ENCODE peak calls at places on chromosomes 11 and 22, in six cellular contexts. S, Z, V, O, N and L are unnamed samples.

GRCh38 chr22:24938741-24939341 is 7.7 kb downstream of the LHFPL7 start:
- DNase-seq in N (peak; percentile 25), S (peak; percentile 76), V (peak; percentile 32), Z (no peak), O (no peak), L (peak; percentile 42)

GRCh38 chr22:45768490-45768889 is 96.9 kb downstream of the ATXN10 start:
- DNase-seq in O (no peak), S (no peak), N (no peak), V (no peak), Z (no peak), L (no peak)

GRCh38 chr11:70928854-70929598 is 323.4 kb downstream of the SHANK2 start:
- DNase-seq in N (no peak), O (no peak), S (no peak), Z (no peak), V (no peak), L (no peak)

GRCh38 chr11:26599421-26599820 is 27.4 kb upstream of the MUC15 start:
- DNase-seq in S (no peak), Z (no peak), N (no peak), O (no peak), V (no peak), L (peak; percentile 4)

GRCh38 chr22:32880906-32881596 is 79.5 kb downstream of the TIMP3 start:
- DNase-seq in N (peak; percentile 73), Z (peak; percentile 65), V (no peak), S (peak; percentile 89), O (peak; percentile 93), L (peak; percentile 95)

GRCh38 chr11:133835258-133836075 is 9.8 kb downstream of the SPATA19 start:
- DNase-seq in N (peak; percentile 4), S (peak; percentile 79), V (peak; percentile 16), O (peak; percentile 50), Z (peak; percentile 56), L (no peak)

GRCh38 chr11:99069831-99070444 is 49.2 kb downstream of the CNTN5 start:
- DNase-seq in S (no peak), V (no peak), Z (no peak), O (no peak), N (no peak), L (no peak)

GRCh38 chr22:24951942-24952836 is at the start of gene KIAA1671:
- DNase-seq in O (peak; percentile 89), N (peak; percentile 27), Z (peak; percentile 96), S (peak; percentile 99), V (peak; percentile 85), L (no peak)

GRCh38 chr11:128551641-128552335 is 35.6 kb downstream of the ETS1 start:
- DNase-seq in S (no peak), V (no peak), O (no peak), Z (no peak), N (no peak), L (no peak)

GRCh38 chr11:5197538-5197937 is 2.9 kb downstream of the OR51V1 start:
- DNase-seq in N (peak; percentile 75), Z (no peak), S (no peak), V (no peak), O (no peak), L (no peak)

GRCh38 chr11:76148941-76149613 is 57.2 kb downstream of the WNT11 start:
- DNase-seq in Z (no peak), O (no peak), S (no peak), N (no peak), V (no peak), L (no peak)

GRCh38 chr11:8333431-8334401 is 70.0 kb upstream of the LMO1 start:
- DNase-seq in O (no peak), Z (no peak), N (no peak), V (no peak), S (no peak), L (no peak)

GRCh38 chr11:74902342-74902741 is 46.5 kb downstream of the XRRA1 start:
- DNase-seq in Z (no peak), N (no peak), O (no peak), V (no peak), S (no peak), L (no peak)

GRCh38 chr11:109421981-109422590 is at the start of gene C11orf87:
- DNase-seq in O (no peak), N (no peak), Z (no peak), V (no peak), S (peak; percentile 66), L (no peak)

GRCh38 chr11:83785942-83786341 is 499.8 kb upstream of the CCDC90B start:
- DNase-seq in V (no peak), Z (no peak), N (no peak), S (peak; percentile 47), O (no peak), L (no peak)

GRCh38 chr11:17504330-17505107 is 27.9 kb upstream of the ABCC8 start:
- DNase-seq in O (peak; percentile 77), Z (peak; percentile 82), S (peak; percentile 88), N (peak; percentile 57), V (peak; percentile 72), L (peak; percentile 86)

GRCh38 chr22:24066260-24066659 is 55.2 kb downstream of the CABIN1 start:
- DNase-seq in V (no peak), S (no peak), Z (peak; percentile 53), O (peak; percentile 71), N (no peak), L (no peak)

GRCh38 chr11:65814131-65814959 is 19.4 kb upstream of the SNX32 start:
- DNase-seq in O (peak; percentile 37), S (no peak), Z (no peak), N (peak; percentile 28), V (no peak), L (peak; percentile 30)

GRCh38 chr11:60924110-60924905 is at the start of gene TMEM132A:
- DNase-seq in V (no peak), Z (peak; percentile 77), S (peak; percentile 99), N (peak; percentile 68), O (peak; percentile 73), L (peak; percentile 81)

GRCh38 chr11:65538915-65539374 is 14.1 kb downstream of the SCYL1 start:
- DNase-seq in V (no peak), Z (no peak), O (no peak), S (no peak), N (no peak), L (no peak)

GRCh38 chr11:112871909-112872511 is 89.2 kb upstream of the NCAM1 start:
- DNase-seq in Z (no peak), O (no peak), S (no peak), V (no peak), N (no peak), L (peak; percentile 40)

GRCh38 chr22:35418088-35418487 is 18.1 kb downstream of the MCM5 start:
- DNase-seq in Z (no peak), N (peak; percentile 57), V (no peak), O (no peak), S (no peak), L (no peak)

GRCh38 chr11:108062336-108062735 is 53.6 kb downstream of the CUL5 start:
- DNase-seq in V (no peak), O (no peak), S (no peak), N (no peak), Z (no peak), L (no peak)

GRCh38 chr22:40128989-40129388 is 48.7 kb upstream of the TNRC6B start:
- DNase-seq in N (no peak), O (no peak), V (no peak), Z (no peak), S (no peak), L (peak; percentile 33)

GRCh38 chr11:119683783-119684182 is 45.2 kb downstream of the NECTIN1 start:
- DNase-seq in N (no peak), V (peak; percentile 21), Z (no peak), S (no peak), O (no peak), L (no peak)

GRCh38 chr11:44788536-44789227 is 61.9 kb downstream of the TSPAN18 start:
- DNase-seq in Z (no peak), V (no peak), N (peak; percentile 49), O (no peak), S (no peak), L (peak; percentile 66)

GRCh38 chr11:60925685-60926267 is 1.5 kb downstream of the TMEM132A start:
- DNase-seq in N (peak; percentile 89), Z (no peak), O (no peak), S (peak; percentile 34), V (no peak), L (no peak)

GRCh38 chr11:303359-303758 is 4.0 kb upstream of the IFITM5 start:
- DNase-seq in O (no peak), N (no peak), Z (no peak), V (no peak), S (no peak), L (no peak)

DNA sequence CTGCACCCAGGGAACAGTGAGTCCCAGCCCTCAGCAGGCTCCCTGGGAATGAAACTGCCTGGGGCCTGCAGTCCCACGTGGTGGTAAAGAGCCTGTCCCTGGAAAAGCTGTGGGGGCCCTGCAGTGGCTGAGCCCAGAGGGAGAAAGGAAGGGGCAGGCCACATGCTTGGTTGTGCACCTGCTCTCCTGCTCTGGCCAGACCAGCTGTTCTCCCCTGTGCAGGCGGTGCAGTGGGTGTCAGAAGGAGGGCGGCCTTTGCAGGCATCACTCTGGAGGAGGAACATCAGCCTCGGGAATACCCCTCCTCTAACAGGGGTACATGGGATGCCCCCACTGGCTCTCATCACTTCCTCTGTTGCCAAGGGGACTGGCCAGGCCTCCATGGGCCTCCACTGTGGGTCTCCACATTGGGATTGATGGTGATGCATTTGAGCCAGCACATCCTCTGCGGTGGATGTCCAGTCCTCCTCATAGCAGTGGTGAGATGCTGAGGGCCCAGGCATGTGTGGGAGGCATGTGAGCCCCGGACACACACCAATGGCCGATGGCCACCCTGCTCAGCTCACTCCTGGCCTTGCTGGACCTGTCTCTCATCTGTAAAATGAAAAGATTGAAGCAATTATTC is 690.3 kb downstream of the BRD1 start:
- DNase-seq in N (no peak), Z (no peak), O (no peak), S (no peak), V (no peak), L (peak; percentile 28)
- H3K9me3 ChIP-seq in N (peaks cover 42% of the 10 kb centered on the region), Z (no peaks in the 10 kb centered on the region), O (no peaks in the 10 kb centered on the region), S (no peaks in the 10 kb centered on the region), V (no peaks in the 10 kb centered on the region), L (no peaks in the 10 kb centered on the region)

GRCh38 chr11:69291459-69292110 is 2.4 kb upstream of the MYEOV start:
- DNase-seq in S (no peak), Z (no peak), V (no peak), N (no peak), O (no peak), L (no peak)
- H3K4me1 ChIP-seq in S (peaks cover 1% of the 10 kb centered on the region), Z (no peaks in the 10 kb centered on the region), V (peaks cover 28% of the 10 kb centered on the region), N (peaks cover 5% of the 10 kb centered on the region), O (peaks cover 9% of the 10 kb centered on the region), L (peaks cover 16% of the 10 kb centered on the region)

GRCh38 chr22:47674600-47674999 is 912.1 kb downstream of the TBC1D22A start:
- DNase-seq in V (no peak), N (no peak), S (no peak), Z (no peak), O (no peak), L (no peak)
- H3K9me3 ChIP-seq in V (no peaks in the 10 kb centered on the region), N (peaks cover 43% of the 10 kb centered on the region), S (no peaks in the 10 kb centered on the region), Z (no peaks in the 10 kb centered on the region), O (no peaks in the 10 kb centered on the region), L (no peaks in the 10 kb centered on the region)

DNA sequence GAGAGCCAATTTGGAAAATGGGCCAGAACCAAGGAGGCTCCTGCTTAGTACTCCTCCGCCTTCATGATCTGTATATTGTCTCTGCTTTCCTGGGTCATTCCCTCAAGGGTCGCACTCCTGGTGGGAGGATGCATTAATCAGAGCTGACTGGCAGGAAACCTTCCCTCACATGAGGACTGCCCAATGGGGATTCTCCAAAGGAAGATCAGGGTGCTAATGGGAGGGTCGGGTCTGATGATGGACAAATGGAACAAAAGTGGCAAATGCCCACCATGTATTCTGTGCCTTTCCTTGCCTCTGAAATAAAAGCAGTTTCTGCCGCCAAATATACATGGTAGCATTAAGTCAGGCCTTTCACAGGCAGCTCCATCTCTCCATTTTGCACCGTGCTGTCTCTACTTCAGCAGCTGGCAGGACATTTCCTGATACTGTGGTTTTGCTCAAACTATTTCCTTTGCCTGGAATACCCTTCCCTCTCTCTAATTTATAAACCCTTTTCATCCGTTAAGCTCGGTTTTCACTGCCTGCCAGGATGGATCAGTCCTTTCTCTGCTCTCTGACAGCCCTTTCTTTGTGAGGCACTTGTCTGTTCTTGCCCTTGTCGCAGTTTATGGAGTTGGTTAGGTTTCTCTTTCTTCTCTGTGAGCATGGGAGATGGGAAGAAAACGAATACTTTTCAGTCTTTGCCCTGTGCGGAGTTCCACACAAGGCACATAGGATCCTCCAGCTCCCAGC is 13.5 kb downstream of the SREBF2 start:
- DNase-seq in S (no peak), Z (no peak), V (no peak), N (no peak), O (no peak), L (peak; percentile 60)
- H3K4me1 ChIP-seq in S (peaks cover 3% of the 10 kb centered on the region), Z (peaks cover 7% of the 10 kb centered on the region), V (peaks cover 16% of the 10 kb centered on the region), N (peaks cover 3% of the 10 kb centered on the region), O (peaks cover 3% of the 10 kb centered on the region), L (peaks cover 24% of the 10 kb centered on the region)